ENCODE peak calls at places on chromosome 6, in ten cellular contexts. One of them, this sample, is unnamed.

GRCh38 chr6:69917834-69918233 is 51.5 kb downstream of the COL19A1 start:
- DNase-seq in transverse colon: no peak
- DNase-seq in tibial nerve: no peak
- DNase-seq in H1: no peak
- DNase-seq in stomach: no peak
- DNase-seq in ovary: no peak
- DNase-seq in K562: no peak
- DNase-seq in HepG2: no peak
- DNase-seq in A549: no peak
- DNase-seq in GM12878: peak
- DNase-seq in this sample: no peak

GRCh38 chr6:41406821-41407787 is 71.7 kb downstream of the NCR2 start:
- DNase-seq in K562: no peak
- DNase-seq in ovary: no peak
- DNase-seq in HepG2: no peak
- DNase-seq in A549: no peak
- DNase-seq in GM12878: no peak
- DNase-seq in tibial nerve: no peak
- DNase-seq in transverse colon: no peak
- DNase-seq in H1: no peak
- DNase-seq in stomach: no peak
- DNase-seq in this sample: no peak

GRCh38 chr6:108707328-108707976 is 140.8 kb upstream of the ARMC2 start:
- DNase-seq in GM12878: no peak
- DNase-seq in stomach: peak
- DNase-seq in H1: no peak
- DNase-seq in ovary: no peak
- DNase-seq in tibial nerve: no peak
- DNase-seq in K562: no peak
- DNase-seq in transverse colon: peak
- DNase-seq in A549: no peak
- DNase-seq in HepG2: peak
- DNase-seq in this sample: no peak

GRCh38 chr6:90168693-90169131 is 127.9 kb downstream of the BACH2 start:
- DNase-seq in K562: no peak
- DNase-seq in A549: no peak
- DNase-seq in tibial nerve: no peak
- DNase-seq in transverse colon: no peak
- DNase-seq in ovary: no peak
- DNase-seq in H1: no peak
- DNase-seq in stomach: no peak
- DNase-seq in GM12878: no peak
- DNase-seq in HepG2: no peak
- DNase-seq in this sample: no peak

GRCh38 chr6:9697263-9697931 is 717.5 kb downstream of the TFAP2A start:
- DNase-seq in stomach: no peak
- DNase-seq in GM12878: no peak
- DNase-seq in HepG2: no peak
- DNase-seq in H1: no peak
- DNase-seq in tibial nerve: no peak
- DNase-seq in transverse colon: no peak
- DNase-seq in K562: no peak
- DNase-seq in A549: no peak
- DNase-seq in ovary: no peak
- DNase-seq in this sample: no peak

GRCh38 chr6:21164768-21165326 is 428.7 kb upstream of the SOX4 start:
- DNase-seq in A549: no peak
- DNase-seq in ovary: no peak
- DNase-seq in transverse colon: no peak
- DNase-seq in stomach: no peak
- DNase-seq in HepG2: no peak
- DNase-seq in K562: no peak
- DNase-seq in GM12878: no peak
- DNase-seq in tibial nerve: no peak
- DNase-seq in H1: no peak
- DNase-seq in this sample: no peak

GRCh38 chr6:120354452-120355098 is 979.7 kb downstream of the TBC1D32 start:
- DNase-seq in K562: no peak
- DNase-seq in ovary: no peak
- DNase-seq in GM12878: peak
- DNase-seq in transverse colon: no peak
- DNase-seq in H1: no peak
- DNase-seq in tibial nerve: no peak
- DNase-seq in HepG2: no peak
- DNase-seq in stomach: no peak
- DNase-seq in A549: no peak
- DNase-seq in this sample: no peak

GRCh38 chr6:128162423-128162822 is 261.6 kb upstream of the THEMIS start:
- DNase-seq in ovary: no peak
- DNase-seq in GM12878: no peak
- DNase-seq in HepG2: no peak
- DNase-seq in K562: no peak
- DNase-seq in tibial nerve: no peak
- DNase-seq in A549: no peak
- DNase-seq in H1: no peak
- DNase-seq in transverse colon: no peak
- DNase-seq in stomach: no peak
- DNase-seq in this sample: no peak

GRCh38 chr6:128069180-128069579 is 168.3 kb upstream of the THEMIS start:
- DNase-seq in ovary: no peak
- DNase-seq in GM12878: no peak
- DNase-seq in K562: no peak
- DNase-seq in transverse colon: no peak
- DNase-seq in tibial nerve: no peak
- DNase-seq in H1: no peak
- DNase-seq in A549: no peak
- DNase-seq in HepG2: no peak
- DNase-seq in stomach: no peak
- DNase-seq in this sample: no peak

GRCh38 chr6:143431226-143431625 is 19.3 kb downstream of the ADAT2 start:
- DNase-seq in HepG2: no peak
- DNase-seq in ovary: no peak
- DNase-seq in transverse colon: no peak
- DNase-seq in stomach: no peak
- DNase-seq in A549: no peak
- DNase-seq in tibial nerve: no peak
- DNase-seq in GM12878: no peak
- DNase-seq in K562: no peak
- DNase-seq in H1: no peak
- DNase-seq in this sample: no peak

GRCh38 chr6:143432588-143432987 is 17.9 kb downstream of the ADAT2 start:
- DNase-seq in tibial nerve: no peak
- DNase-seq in HepG2: peak
- DNase-seq in K562: no peak
- DNase-seq in ovary: no peak
- DNase-seq in A549: no peak
- DNase-seq in GM12878: no peak
- DNase-seq in stomach: no peak
- DNase-seq in H1: no peak
- DNase-seq in transverse colon: no peak
- DNase-seq in this sample: no peak

GRCh38 chr6:143429970-143430369 is 20.5 kb downstream of the ADAT2 start:
- DNase-seq in A549: no peak
- DNase-seq in GM12878: no peak
- DNase-seq in K562: no peak
- DNase-seq in tibial nerve: no peak
- DNase-seq in ovary: no peak
- DNase-seq in HepG2: no peak
- DNase-seq in transverse colon: no peak
- DNase-seq in H1: no peak
- DNase-seq in stomach: no peak
- DNase-seq in this sample: no peak

GRCh38 chr6:143426025-143426424 is 24.5 kb downstream of the ADAT2 start:
- DNase-seq in GM12878: no peak
- DNase-seq in stomach: no peak
- DNase-seq in HepG2: no peak
- DNase-seq in K562: no peak
- DNase-seq in H1: no peak
- DNase-seq in A549: no peak
- DNase-seq in ovary: no peak
- DNase-seq in tibial nerve: no peak
- DNase-seq in transverse colon: no peak
- DNase-seq in this sample: no peak

DNA sequence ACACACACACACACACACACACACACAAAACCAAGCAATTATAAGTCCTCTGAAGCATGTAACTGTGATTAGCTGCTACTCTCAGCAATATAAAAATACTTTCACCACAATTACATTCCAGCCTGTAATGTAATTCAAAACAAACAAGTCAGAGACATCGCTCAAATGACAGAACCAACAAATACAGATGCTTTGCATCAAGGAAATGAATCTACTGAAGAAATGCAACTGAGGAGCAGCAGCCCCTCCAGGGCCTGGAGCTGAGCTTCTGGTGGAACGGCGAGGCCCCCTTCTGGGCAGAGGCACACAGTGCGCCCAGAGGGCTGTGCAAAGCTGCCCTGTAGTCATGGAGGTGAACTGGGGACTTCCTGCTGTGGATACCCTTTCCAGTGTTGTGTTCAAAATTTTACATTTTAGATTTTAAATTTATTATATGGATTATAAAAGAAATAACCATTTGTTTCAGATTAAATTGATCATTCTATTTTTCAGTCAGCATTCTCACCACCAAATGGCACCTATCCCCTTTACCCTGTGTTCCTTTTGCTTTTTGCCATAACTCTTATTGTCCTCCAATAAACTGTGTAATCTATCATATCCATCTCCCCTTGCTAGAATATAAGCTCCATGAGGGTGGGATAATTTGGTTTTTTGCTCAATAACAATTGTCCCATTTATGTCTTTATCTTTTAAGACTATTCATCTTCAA is 23.2 kb downstream of the ADAT2 start:
- DNase-seq in HepG2: peak
- DNase-seq in tibial nerve: peak
- DNase-seq in stomach: peak
- DNase-seq in transverse colon: peak
- DNase-seq in A549: peak
- DNase-seq in ovary: peak
- DNase-seq in K562: peak
- DNase-seq in GM12878: no peak
- DNase-seq in H1: peak
- DNase-seq in this sample: peak
- TF ChIP-seq CTCF in HepG2: peak
- TF ChIP-seq CTCF in tibial nerve: peak
- TF ChIP-seq CTCF in stomach: peak
- TF ChIP-seq CTCF in transverse colon: peak
- TF ChIP-seq CTCF in A549: peak
- TF ChIP-seq CTCF in ovary: peak
- TF ChIP-seq CTCF in K562: peak
- TF ChIP-seq CTCF in GM12878: peak
- TF ChIP-seq CTCF in H1: peak
- TF ChIP-seq CTCF in this sample: peak

GRCh38 chr6:3063733-3064700 is 4.3 kb upstream of the RIPK1 start:
- DNase-seq in K562: peak
- DNase-seq in ovary: peak
- DNase-seq in A549: peak
- DNase-seq in H1: peak
- DNase-seq in GM12878: peak
- DNase-seq in stomach: peak
- DNase-seq in tibial nerve: peak
- DNase-seq in transverse colon: peak
- DNase-seq in HepG2: peak
- DNase-seq in this sample: peak

GRCh38 chr6:3057063-3057462 is 11.2 kb upstream of the RIPK1 start:
- DNase-seq in transverse colon: no peak
- DNase-seq in GM12878: no peak
- DNase-seq in ovary: no peak
- DNase-seq in stomach: no peak
- DNase-seq in K562: no peak
- DNase-seq in A549: no peak
- DNase-seq in HepG2: no peak
- DNase-seq in tibial nerve: no peak
- DNase-seq in H1: no peak
- DNase-seq in this sample: no peak

GRCh38 chr6:3058957-3059356 is 9.3 kb upstream of the RIPK1 start:
- DNase-seq in transverse colon: no peak
- DNase-seq in GM12878: no peak
- DNase-seq in ovary: no peak
- DNase-seq in A549: no peak
- DNase-seq in H1: no peak
- DNase-seq in K562: no peak
- DNase-seq in stomach: no peak
- DNase-seq in HepG2: no peak
- DNase-seq in tibial nerve: no peak
- DNase-seq in this sample: no peak

DNA sequence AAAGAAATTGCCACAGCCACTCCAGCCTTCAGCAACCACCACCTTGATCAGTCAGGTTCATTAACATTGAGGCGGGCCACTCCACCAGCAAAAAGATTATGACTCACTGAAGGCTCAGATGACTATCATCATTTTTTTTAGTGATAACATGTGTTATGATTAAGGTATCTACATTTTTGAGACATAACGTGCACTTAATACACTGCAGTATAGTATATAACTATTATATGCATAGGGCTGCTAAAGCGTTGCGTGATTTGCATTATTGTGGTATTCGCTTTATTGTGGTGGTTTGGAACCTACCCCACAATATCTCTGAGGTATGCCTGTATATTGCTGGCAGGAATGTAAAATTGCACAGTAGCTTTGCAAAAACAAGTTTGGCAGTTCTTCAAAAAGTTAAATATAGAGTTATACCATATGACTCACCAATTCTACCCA is 6.8 kb upstream of the RIPK1 start:
- DNase-seq in GM12878: no peak
- DNase-seq in HepG2: no peak
- DNase-seq in H1: no peak
- DNase-seq in transverse colon: no peak
- DNase-seq in ovary: no peak
- DNase-seq in tibial nerve: no peak
- DNase-seq in stomach: no peak
- DNase-seq in A549: no peak
- DNase-seq in K562: no peak
- DNase-seq in this sample: no peak
- TF ChIP-seq EP300 in GM12878: no peak
- TF ChIP-seq EP300 in HepG2: no peak
- TF ChIP-seq EP300 in H1: no peak
- TF ChIP-seq EP300 in transverse colon: no peak
- TF ChIP-seq EP300 in ovary: no peak
- TF ChIP-seq EP300 in tibial nerve: no peak
- TF ChIP-seq EP300 in stomach: no peak
- TF ChIP-seq EP300 in A549: no peak
- TF ChIP-seq EP300 in K562: no peak
- TF ChIP-seq EP300 in this sample: no peak

GRCh38 chr6:49401063-49401462 is 62.0 kb downstream of the MMUT start:
- DNase-seq in GM12878: no peak
- DNase-seq in tibial nerve: no peak
- DNase-seq in stomach: no peak
- DNase-seq in ovary: no peak
- DNase-seq in A549: no peak
- DNase-seq in transverse colon: no peak
- DNase-seq in H1: no peak
- DNase-seq in HepG2: no peak
- DNase-seq in K562: no peak
- DNase-seq in this sample: no peak
- TF ChIP-seq CTCF in GM12878: no peak
- TF ChIP-seq CTCF in tibial nerve: no peak
- TF ChIP-seq CTCF in stomach: no peak
- TF ChIP-seq CTCF in ovary: no peak
- TF ChIP-seq CTCF in A549: no peak
- TF ChIP-seq CTCF in transverse colon: no peak
- TF ChIP-seq CTCF in H1: no peak
- TF ChIP-seq CTCF in HepG2: no peak
- TF ChIP-seq CTCF in K562: no peak
- TF ChIP-seq CTCF in this sample: no peak

GRCh38 chr6:100116409-100117194 is 122.6 kb upstream of the MCHR2 start:
- DNase-seq in stomach: no peak
- DNase-seq in K562: peak
- DNase-seq in transverse colon: peak
- DNase-seq in HepG2: peak
- DNase-seq in tibial nerve: no peak
- DNase-seq in H1: peak
- DNase-seq in ovary: no peak
- DNase-seq in A549: peak
- DNase-seq in GM12878: no peak
- DNase-seq in this sample: no peak
- TF ChIP-seq EP300 in stomach: no peak
- TF ChIP-seq EP300 in K562: no peak
- TF ChIP-seq EP300 in transverse colon: no peak
- TF ChIP-seq EP300 in HepG2: no peak
- TF ChIP-seq EP300 in tibial nerve: no peak
- TF ChIP-seq EP300 in H1: no peak
- TF ChIP-seq EP300 in ovary: no peak
- TF ChIP-seq EP300 in A549: no peak
- TF ChIP-seq EP300 in GM12878: no peak
- TF ChIP-seq EP300 in this sample: no peak

This sample was measured in sigmoid colon.